ENCODE peak calls at places on chromosomes 16 and 17, in four cellular contexts. R is HepG2, X is WTC11, T is K562. K is an unnamed sample.

GRCh38 chr16:59048876-59049275 is 314.8 kb upstream of the GOT2 start:
- DNase-seq in R (no peak), X (no peak), T (no peak), K (no peak)

GRCh38 chr17:50640701-50641338 is 6.1 kb downstream of the ABCC3 start:
- DNase-seq in R (peak; percentile 79), X (no peak), T (peak; percentile 76), K (no peak)

GRCh38 chr16:63998-64913 is 8.2 kb downstream of the RHBDF1 start:
- DNase-seq in R (no peak), X (no peak), T (no peak), K (no peak)

GRCh38 chr17:78337244-78338109 is 22.4 kb downstream of the SOCS3 start:
- DNase-seq in R (no peak), X (no peak), T (no peak), K (peak; percentile 87)

GRCh38 chr16:86195863-86196630 is 297.1 kb downstream of the IRF8 start:
- DNase-seq in R (peak; percentile 21), X (peak; percentile 58), T (no peak), K (no peak)

GRCh38 chr16:57401943-57402640 is 2.5 kb upstream of the CCL17 start:
- DNase-seq in R (no peak), X (no peak), T (no peak), K (no peak)

GRCh38 chr17:39618252-39618913 is 8.4 kb upstream of the PPP1R1B start:
- DNase-seq in R (no peak), X (no peak), T (no peak), K (no peak)

GRCh38 chr17:2056221-2057129 is 1.6 kb downstream of the HIC1 start:
- DNase-seq in R (no peak), X (peak; percentile 49), T (no peak), K (no peak)

GRCh38 chr17:79779088-79779529 is 1.2 kb downstream of the CBX2 start:
- DNase-seq in R (no peak), X (no peak), T (peak; percentile 39), K (no peak)

GRCh38 chr17:79776378-79777165 is 1.4 kb upstream of the CBX2 start:
- DNase-seq in R (peak; percentile 44), X (no peak), T (no peak), K (no peak)

GRCh38 chr17:79778504-79779087 is 648 bp downstream of the CBX2 start:
- DNase-seq in R (no peak), X (peak; percentile 64), T (peak; percentile 44), K (no peak)

GRCh38 chr17:79777166-79777843 is 643 bp upstream of the CBX2 start:
- DNase-seq in R (peak; percentile 46), X (peak; percentile 78), T (no peak), K (no peak)

GRCh38 chr17:79777844-79778503 is at the start of gene CBX2:
- DNase-seq in R (peak; percentile 43), X (peak; percentile 75), T (peak; percentile 96), K (no peak)
- TF ChIP-seq CBFB in R (no peak), X (peak; percentile 20), T (no peak), K (no peak)

DNA sequence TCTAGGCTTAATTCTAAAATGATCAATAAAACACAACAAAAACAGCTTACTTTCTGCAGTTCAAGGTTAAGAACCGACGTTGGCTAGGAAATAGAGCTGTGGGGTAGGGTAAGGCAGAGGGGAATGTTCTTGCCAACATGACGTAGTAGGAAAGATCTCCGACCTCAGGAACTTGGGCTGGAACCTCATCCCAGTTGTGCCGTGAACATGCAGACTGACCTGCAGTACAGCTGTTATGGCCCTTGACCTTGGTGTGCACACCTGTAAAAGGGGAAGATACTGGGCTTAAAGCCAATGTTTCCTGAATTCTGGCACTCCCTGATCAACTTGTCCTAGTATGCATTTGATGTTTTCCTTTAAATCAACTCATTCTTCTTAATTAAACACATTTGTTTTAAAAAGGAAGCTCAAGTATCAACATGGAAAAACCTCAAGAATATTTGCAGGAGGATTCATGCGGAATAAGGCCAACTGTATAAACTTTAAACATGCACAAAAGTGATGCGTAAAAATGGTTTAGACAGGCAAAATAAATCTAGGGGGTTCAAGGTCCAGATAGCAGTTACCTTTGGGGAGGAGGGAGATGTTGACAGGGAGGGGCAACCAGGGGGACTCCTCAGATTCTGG is 14.2 kb upstream of the SLC6A2 start:
- DNase-seq in R (peak; percentile 42), X (no peak), T (no peak), K (no peak)
- TF ChIP-seq CBFB in R (no peak), X (no peak), T (no peak), K (no peak)

DNA sequence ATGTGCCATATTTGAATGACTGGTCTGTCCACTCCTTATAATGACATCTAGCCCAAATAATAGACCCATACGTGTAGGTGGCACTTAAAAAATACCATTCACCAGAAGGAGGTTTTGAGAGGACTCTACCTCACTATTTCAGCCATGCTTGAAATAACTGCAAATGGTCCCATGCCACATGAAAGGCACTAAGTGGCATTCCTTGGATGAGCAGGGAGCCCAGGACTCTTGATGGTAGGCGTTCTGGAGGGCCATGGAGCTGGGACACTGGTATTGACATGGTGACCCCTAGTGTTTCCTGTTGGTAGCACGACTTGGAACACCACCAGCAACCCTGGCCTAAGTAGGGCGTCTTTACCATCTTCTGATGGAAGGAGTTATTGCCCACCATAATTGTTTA is 148.7 kb upstream of the ZFHX3 start:
- DNase-seq in R (peak; percentile 70), X (peak; percentile 73), T (peak; percentile 64), K (peak; percentile 24)
- TF ChIP-seq CBFB in R (no peak), X (no peak), T (no peak), K (no peak)

GRCh38 chr16:24010440-24011089 is 174.8 kb downstream of the PRKCB start:
- DNase-seq in R (peak; percentile 79), X (peak; percentile 81), T (peak; percentile 71), K (peak; percentile 60)

GRCh38 chr16:24011237-24011636 is 175.5 kb downstream of the PRKCB start:
- DNase-seq in R (no peak), X (no peak), T (no peak), K (no peak)

GRCh38 chr16:24013054-24013636 is 177.4 kb downstream of the PRKCB start:
- DNase-seq in R (no peak), X (no peak), T (no peak), K (no peak)

GRCh38 chr16:24015923-24016322 is 180.1 kb downstream of the PRKCB start:
- DNase-seq in R (no peak), X (no peak), T (no peak), K (no peak)

GRCh38 chr16:24013733-24014645 is 178.2 kb downstream of the PRKCB start:
- DNase-seq in R (no peak), X (no peak), T (no peak), K (peak; percentile 98)
- TF ChIP-seq CBFB in R (no peak), X (no peak), T (no peak), K (peak; percentile 25)

DNA sequence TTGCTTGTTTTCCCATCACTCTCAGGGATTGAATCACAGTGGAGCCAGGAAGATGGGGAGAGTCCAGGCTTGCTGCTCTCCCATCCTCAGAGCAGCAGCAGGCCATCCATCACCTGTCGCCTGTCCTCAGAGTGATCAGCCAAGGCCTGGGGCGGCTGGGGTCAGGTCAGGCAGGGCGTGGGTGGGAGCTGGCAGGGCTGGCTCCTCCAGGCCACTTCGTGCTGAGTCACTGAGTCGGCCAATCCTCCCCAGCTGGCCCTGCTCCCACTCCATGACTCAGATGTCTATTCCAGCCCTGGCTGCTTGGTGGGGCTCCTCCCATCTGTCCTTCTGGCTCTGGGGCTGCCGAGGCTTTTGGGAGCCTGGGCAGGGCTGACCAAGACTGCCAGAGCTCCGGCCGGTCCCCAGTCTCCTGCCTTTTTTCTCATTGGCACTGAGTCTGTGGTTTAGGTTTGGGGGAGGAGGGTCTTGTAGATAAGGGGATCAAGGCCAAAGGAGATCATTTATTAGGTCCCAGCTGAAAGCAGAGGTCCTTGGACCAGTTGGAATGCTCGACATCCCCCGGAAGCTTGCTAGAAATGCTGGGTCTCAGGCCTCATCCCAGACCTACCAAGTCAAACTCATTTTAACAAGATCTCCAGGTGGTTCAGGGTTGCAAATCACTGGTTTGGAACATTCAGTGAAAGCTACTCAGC is 72.7 kb downstream of the ABCC1 start:
- DNase-seq in R (peak; percentile 88), X (no peak), T (peak; percentile 95), K (no peak)
- TF ChIP-seq CBFB in R (no peak), X (no peak), T (no peak), K (no peak)